ENCODE peak calls at places on chromosomes 13 and 19, in six cellular contexts. One of them, this sample, is unnamed.

GRCh38 chr13:49649244-49649962 is 21.1 kb downstream of the ARL11 start:
- DNase-seq in stimulated activated CD8-positive, alpha-beta memory T cell treated with anti-CD3 and anti-CD28 coated beads, Interleukin-7, amount 100 ng/mL, for 4 hours: no peak
- DNase-seq in spleen: no peak
- DNase-seq in activated T-helper 1 cell treated with anti-CD3 and anti-CD28 coated beads, Interleukin-2, amount 50 U/mL, for 16 hours: no peak
- DNase-seq in activated CD4-positive, alpha-beta T cell treated with anti-CD3 and anti-CD28 coated beads, Interleukin-2, amount 50 U/mL, for 48 hours: no peak
- DNase-seq in testis: no peak
- DNase-seq in this sample: no peak

GRCh38 chr13:111437417-111437816 is 117.0 kb downstream of the TEX29 start:
- DNase-seq in stimulated activated CD8-positive, alpha-beta memory T cell treated with anti-CD3 and anti-CD28 coated beads, Interleukin-7, amount 100 ng/mL, for 4 hours: no peak
- DNase-seq in spleen: no peak
- DNase-seq in activated T-helper 1 cell treated with anti-CD3 and anti-CD28 coated beads, Interleukin-2, amount 50 U/mL, for 16 hours: no peak
- DNase-seq in activated CD4-positive, alpha-beta T cell treated with anti-CD3 and anti-CD28 coated beads, Interleukin-2, amount 50 U/mL, for 48 hours: no peak
- DNase-seq in testis: no peak
- DNase-seq in this sample: no peak

GRCh38 chr13:47216176-47216822 is 319.4 kb upstream of the HTR2A start:
- DNase-seq in stimulated activated CD8-positive, alpha-beta memory T cell treated with anti-CD3 and anti-CD28 coated beads, Interleukin-7, amount 100 ng/mL, for 4 hours: no peak
- DNase-seq in spleen: no peak
- DNase-seq in activated T-helper 1 cell treated with anti-CD3 and anti-CD28 coated beads, Interleukin-2, amount 50 U/mL, for 16 hours: no peak
- DNase-seq in activated CD4-positive, alpha-beta T cell treated with anti-CD3 and anti-CD28 coated beads, Interleukin-2, amount 50 U/mL, for 48 hours: no peak
- DNase-seq in testis: no peak
- DNase-seq in this sample: no peak

GRCh38 chr19:1250374-1251232 is 2.2 kb downstream of the MIDN start:
- DNase-seq in stimulated activated CD8-positive, alpha-beta memory T cell treated with anti-CD3 and anti-CD28 coated beads, Interleukin-7, amount 100 ng/mL, for 4 hours: no peak
- DNase-seq in spleen: peak
- DNase-seq in activated T-helper 1 cell treated with anti-CD3 and anti-CD28 coated beads, Interleukin-2, amount 50 U/mL, for 16 hours: no peak
- DNase-seq in activated CD4-positive, alpha-beta T cell treated with anti-CD3 and anti-CD28 coated beads, Interleukin-2, amount 50 U/mL, for 48 hours: no peak
- DNase-seq in testis: peak
- DNase-seq in this sample: peak

GRCh38 chr19:38466050-38466449 is 32.6 kb downstream of the RYR1 start:
- DNase-seq in stimulated activated CD8-positive, alpha-beta memory T cell treated with anti-CD3 and anti-CD28 coated beads, Interleukin-7, amount 100 ng/mL, for 4 hours: no peak
- DNase-seq in spleen: no peak
- DNase-seq in activated T-helper 1 cell treated with anti-CD3 and anti-CD28 coated beads, Interleukin-2, amount 50 U/mL, for 16 hours: no peak
- DNase-seq in activated CD4-positive, alpha-beta T cell treated with anti-CD3 and anti-CD28 coated beads, Interleukin-2, amount 50 U/mL, for 48 hours: no peak
- DNase-seq in testis: no peak
- DNase-seq in this sample: no peak

GRCh38 chr13:97224544-97225324 is 2.6 kb downstream of the MBNL2 start:
- DNase-seq in stimulated activated CD8-positive, alpha-beta memory T cell treated with anti-CD3 and anti-CD28 coated beads, Interleukin-7, amount 100 ng/mL, for 4 hours: no peak
- DNase-seq in spleen: no peak
- DNase-seq in activated T-helper 1 cell treated with anti-CD3 and anti-CD28 coated beads, Interleukin-2, amount 50 U/mL, for 16 hours: no peak
- DNase-seq in activated CD4-positive, alpha-beta T cell treated with anti-CD3 and anti-CD28 coated beads, Interleukin-2, amount 50 U/mL, for 48 hours: peak
- DNase-seq in testis: no peak
- DNase-seq in this sample: no peak

GRCh38 chr13:108448891-108449290 is 179.4 kb downstream of the TNFSF13B start:
- DNase-seq in stimulated activated CD8-positive, alpha-beta memory T cell treated with anti-CD3 and anti-CD28 coated beads, Interleukin-7, amount 100 ng/mL, for 4 hours: no peak
- DNase-seq in spleen: no peak
- DNase-seq in activated T-helper 1 cell treated with anti-CD3 and anti-CD28 coated beads, Interleukin-2, amount 50 U/mL, for 16 hours: no peak
- DNase-seq in activated CD4-positive, alpha-beta T cell treated with anti-CD3 and anti-CD28 coated beads, Interleukin-2, amount 50 U/mL, for 48 hours: no peak
- DNase-seq in testis: no peak
- DNase-seq in this sample: no peak

GRCh38 chr13:97279913-97280312 is 57.8 kb downstream of the MBNL2 start:
- DNase-seq in stimulated activated CD8-positive, alpha-beta memory T cell treated with anti-CD3 and anti-CD28 coated beads, Interleukin-7, amount 100 ng/mL, for 4 hours: no peak
- DNase-seq in spleen: no peak
- DNase-seq in activated T-helper 1 cell treated with anti-CD3 and anti-CD28 coated beads, Interleukin-2, amount 50 U/mL, for 16 hours: no peak
- DNase-seq in activated CD4-positive, alpha-beta T cell treated with anti-CD3 and anti-CD28 coated beads, Interleukin-2, amount 50 U/mL, for 48 hours: no peak
- DNase-seq in testis: no peak
- DNase-seq in this sample: no peak

GRCh38 chr13:61950828-61951227 is 535.2 kb upstream of the PCDH20 start:
- DNase-seq in stimulated activated CD8-positive, alpha-beta memory T cell treated with anti-CD3 and anti-CD28 coated beads, Interleukin-7, amount 100 ng/mL, for 4 hours: no peak
- DNase-seq in spleen: no peak
- DNase-seq in activated T-helper 1 cell treated with anti-CD3 and anti-CD28 coated beads, Interleukin-2, amount 50 U/mL, for 16 hours: no peak
- DNase-seq in activated CD4-positive, alpha-beta T cell treated with anti-CD3 and anti-CD28 coated beads, Interleukin-2, amount 50 U/mL, for 48 hours: no peak
- DNase-seq in testis: no peak
- DNase-seq in this sample: no peak

GRCh38 chr19:56348289-56348877 is 33.7 kb upstream of the ZSCAN5A start:
- DNase-seq in stimulated activated CD8-positive, alpha-beta memory T cell treated with anti-CD3 and anti-CD28 coated beads, Interleukin-7, amount 100 ng/mL, for 4 hours: no peak
- DNase-seq in spleen: no peak
- DNase-seq in activated T-helper 1 cell treated with anti-CD3 and anti-CD28 coated beads, Interleukin-2, amount 50 U/mL, for 16 hours: no peak
- DNase-seq in activated CD4-positive, alpha-beta T cell treated with anti-CD3 and anti-CD28 coated beads, Interleukin-2, amount 50 U/mL, for 48 hours: peak
- DNase-seq in testis: no peak
- DNase-seq in this sample: no peak

GRCh38 chr19:49863935-49864320 is 3.4 kb downstream of the PNKP start:
- DNase-seq in stimulated activated CD8-positive, alpha-beta memory T cell treated with anti-CD3 and anti-CD28 coated beads, Interleukin-7, amount 100 ng/mL, for 4 hours: no peak
- DNase-seq in spleen: peak
- DNase-seq in activated T-helper 1 cell treated with anti-CD3 and anti-CD28 coated beads, Interleukin-2, amount 50 U/mL, for 16 hours: no peak
- DNase-seq in activated CD4-positive, alpha-beta T cell treated with anti-CD3 and anti-CD28 coated beads, Interleukin-2, amount 50 U/mL, for 48 hours: no peak
- DNase-seq in testis: no peak
- DNase-seq in this sample: no peak

GRCh38 chr19:46928951-46929350 is 68.2 kb downstream of the ARHGAP35 start:
- DNase-seq in stimulated activated CD8-positive, alpha-beta memory T cell treated with anti-CD3 and anti-CD28 coated beads, Interleukin-7, amount 100 ng/mL, for 4 hours: no peak
- DNase-seq in spleen: no peak
- DNase-seq in activated T-helper 1 cell treated with anti-CD3 and anti-CD28 coated beads, Interleukin-2, amount 50 U/mL, for 16 hours: no peak
- DNase-seq in activated CD4-positive, alpha-beta T cell treated with anti-CD3 and anti-CD28 coated beads, Interleukin-2, amount 50 U/mL, for 48 hours: no peak
- DNase-seq in testis: no peak
- DNase-seq in this sample: no peak

GRCh38 chr13:60617863-60618733 is 221.1 kb downstream of the TDRD3 start:
- DNase-seq in stimulated activated CD8-positive, alpha-beta memory T cell treated with anti-CD3 and anti-CD28 coated beads, Interleukin-7, amount 100 ng/mL, for 4 hours: no peak
- DNase-seq in spleen: no peak
- DNase-seq in activated T-helper 1 cell treated with anti-CD3 and anti-CD28 coated beads, Interleukin-2, amount 50 U/mL, for 16 hours: no peak
- DNase-seq in activated CD4-positive, alpha-beta T cell treated with anti-CD3 and anti-CD28 coated beads, Interleukin-2, amount 50 U/mL, for 48 hours: no peak
- DNase-seq in testis: peak
- DNase-seq in this sample: peak

GRCh38 chr13:32537580-32538233 is 888 bp downstream of the N4BP2L2 start:
- DNase-seq in stimulated activated CD8-positive, alpha-beta memory T cell treated with anti-CD3 and anti-CD28 coated beads, Interleukin-7, amount 100 ng/mL, for 4 hours: no peak
- DNase-seq in spleen: peak
- DNase-seq in activated T-helper 1 cell treated with anti-CD3 and anti-CD28 coated beads, Interleukin-2, amount 50 U/mL, for 16 hours: peak
- DNase-seq in activated CD4-positive, alpha-beta T cell treated with anti-CD3 and anti-CD28 coated beads, Interleukin-2, amount 50 U/mL, for 48 hours: peak
- DNase-seq in testis: peak
- DNase-seq in this sample: peak

GRCh38 chr13:32783067-32783466 is 196.8 kb downstream of the PDS5B start:
- DNase-seq in stimulated activated CD8-positive, alpha-beta memory T cell treated with anti-CD3 and anti-CD28 coated beads, Interleukin-7, amount 100 ng/mL, for 4 hours: no peak
- DNase-seq in spleen: no peak
- DNase-seq in activated T-helper 1 cell treated with anti-CD3 and anti-CD28 coated beads, Interleukin-2, amount 50 U/mL, for 16 hours: no peak
- DNase-seq in activated CD4-positive, alpha-beta T cell treated with anti-CD3 and anti-CD28 coated beads, Interleukin-2, amount 50 U/mL, for 48 hours: no peak
- DNase-seq in testis: no peak
- DNase-seq in this sample: no peak

GRCh38 chr13:27797228-27797624 is 4.9 kb downstream of the GSX1 start:
- DNase-seq in stimulated activated CD8-positive, alpha-beta memory T cell treated with anti-CD3 and anti-CD28 coated beads, Interleukin-7, amount 100 ng/mL, for 4 hours: no peak
- DNase-seq in spleen: no peak
- DNase-seq in activated T-helper 1 cell treated with anti-CD3 and anti-CD28 coated beads, Interleukin-2, amount 50 U/mL, for 16 hours: no peak
- DNase-seq in activated CD4-positive, alpha-beta T cell treated with anti-CD3 and anti-CD28 coated beads, Interleukin-2, amount 50 U/mL, for 48 hours: no peak
- DNase-seq in testis: peak
- DNase-seq in this sample: peak

GRCh38 chr19:35754365-35755139 is 2.3 kb downstream of the HSPB6 start:
- DNase-seq in stimulated activated CD8-positive, alpha-beta memory T cell treated with anti-CD3 and anti-CD28 coated beads, Interleukin-7, amount 100 ng/mL, for 4 hours: no peak
- DNase-seq in spleen: no peak
- DNase-seq in activated T-helper 1 cell treated with anti-CD3 and anti-CD28 coated beads, Interleukin-2, amount 50 U/mL, for 16 hours: no peak
- DNase-seq in activated CD4-positive, alpha-beta T cell treated with anti-CD3 and anti-CD28 coated beads, Interleukin-2, amount 50 U/mL, for 48 hours: no peak
- DNase-seq in testis: no peak
- DNase-seq in this sample: no peak

GRCh38 chr13:48311223-48311622 is 7.7 kb downstream of the RB1 start:
- DNase-seq in stimulated activated CD8-positive, alpha-beta memory T cell treated with anti-CD3 and anti-CD28 coated beads, Interleukin-7, amount 100 ng/mL, for 4 hours: no peak
- DNase-seq in spleen: no peak
- DNase-seq in activated T-helper 1 cell treated with anti-CD3 and anti-CD28 coated beads, Interleukin-2, amount 50 U/mL, for 16 hours: no peak
- DNase-seq in activated CD4-positive, alpha-beta T cell treated with anti-CD3 and anti-CD28 coated beads, Interleukin-2, amount 50 U/mL, for 48 hours: no peak
- DNase-seq in testis: no peak
- DNase-seq in this sample: no peak

GRCh38 chr19:18460900-18461299 is 23.0 kb upstream of the ISYNA1 start:
- DNase-seq in stimulated activated CD8-positive, alpha-beta memory T cell treated with anti-CD3 and anti-CD28 coated beads, Interleukin-7, amount 100 ng/mL, for 4 hours: no peak
- DNase-seq in spleen: peak
- DNase-seq in activated T-helper 1 cell treated with anti-CD3 and anti-CD28 coated beads, Interleukin-2, amount 50 U/mL, for 16 hours: no peak
- DNase-seq in activated CD4-positive, alpha-beta T cell treated with anti-CD3 and anti-CD28 coated beads, Interleukin-2, amount 50 U/mL, for 48 hours: no peak
- DNase-seq in testis: no peak
- DNase-seq in this sample: no peak

This sample was measured in endothelial cell.